ENCODE peak calls at places on chromosomes 1 and 21, in five cellular contexts. X, R, S, U and O are unnamed samples.

GRCh38 chr1:228087771-228088251 is 5.3 kb downstream of the ARF1 start:
- DNase-seq in X (no peak), R (no peak), U (no peak), S (no peak), O (no peak)

GRCh38 chr1:171090604-171091003 is at the start of gene FMO3:
- DNase-seq in X (no peak), U (no peak), S (no peak), R (no peak), O (no peak)

GRCh38 chr21:43188712-43189151 is 19.9 kb downstream of the CRYAA start:
- DNase-seq in U (peak), S (no peak), R (no peak), X (no peak), O (peak)

GRCh38 chr1:35049116-35049515 is 17.4 kb upstream of the ZMYM6 start:
- DNase-seq in S (no peak), X (no peak), R (no peak), U (no peak), O (no peak)

GRCh38 chr1:7783178-7783711 is 846 bp upstream of the PER3 start:
- DNase-seq in S (peak), R (peak), U (peak), X (no peak), O (no peak)

GRCh38 chr21:39124852-39125251 is 58.4 kb downstream of the PSMG1 start:
- DNase-seq in X (no peak), R (peak), U (no peak), S (no peak), O (no peak)

GRCh38 chr21:39082656-39083376 is 100.4 kb downstream of the PSMG1 start:
- DNase-seq in R (no peak), U (peak), S (no peak), X (no peak), O (peak)

GRCh38 chr21:38376235-38376634 is 119.4 kb downstream of the KCNJ15 start:
- DNase-seq in X (no peak), S (no peak), R (peak), U (no peak), O (no peak)

GRCh38 chr1:67189953-67190352 is 23.7 kb downstream of the IL23R start:
- DNase-seq in S (no peak), X (no peak), U (no peak), R (no peak), O (no peak)

GRCh38 chr1:245673920-245674414 is 519.2 kb downstream of the KIF26B start:
- DNase-seq in X (no peak), U (no peak), S (peak), R (no peak), O (no peak)

GRCh38 chr1:80181418-80181817 is 1174.9 kb upstream of the ADGRL4 start:
- DNase-seq in X (no peak), S (no peak), R (no peak), U (no peak), O (no peak)

GRCh38 chr1:9473032-9473792 is 66.1 kb upstream of the SLC25A33 start:
- DNase-seq in R (peak), S (no peak), X (no peak), U (peak), O (no peak)

GRCh38 chr1:30706528-30706927 is 16.9 kb downstream of the MATN1 start:
- DNase-seq in R (peak), X (no peak), U (peak), S (no peak), O (no peak)

GRCh38 chr1:88920845-88921244 is 29.5 kb upstream of the GTF2B start:
- DNase-seq in R (no peak), S (no peak), X (no peak), U (no peak), O (no peak)

GRCh38 chr1:231817813-231818212 is 191.2 kb downstream of the DISC1 start:
- DNase-seq in S (no peak), X (no peak), R (no peak), U (no peak), O (no peak)

GRCh38 chr1:47647327-47647845 is 209.5 kb downstream of the FOXD2 start:
- DNase-seq in X (no peak), R (no peak), U (no peak), S (no peak), O (no peak)

GRCh38 chr1:29645586-29645985 is 409.3 kb downstream of the PTPRU start:
- DNase-seq in U (no peak), X (no peak), S (no peak), R (no peak), O (no peak)

GRCh38 chr21:45137612-45137937 is 63.2 kb downstream of the ADARB1 start:
- DNase-seq in X (no peak), U (no peak), S (no peak), R (no peak), O (no peak)

GRCh38 chr1:78237364-78237916 is 191.7 kb downstream of the GIPC2 start:
- DNase-seq in U (peak), S (no peak), X (no peak), R (no peak), O (peak)

GRCh38 chr1:209584186-209584776 is 767 bp downstream of the CAMK1G start:
- DNase-seq in X (no peak), U (no peak), R (no peak), S (no peak), O (no peak)

GRCh38 chr1:37429038-37429437 is 45.3 kb upstream of the ZC3H12A start:
- DNase-seq in U (no peak), X (no peak), S (no peak), R (no peak), O (no peak)

DNA sequence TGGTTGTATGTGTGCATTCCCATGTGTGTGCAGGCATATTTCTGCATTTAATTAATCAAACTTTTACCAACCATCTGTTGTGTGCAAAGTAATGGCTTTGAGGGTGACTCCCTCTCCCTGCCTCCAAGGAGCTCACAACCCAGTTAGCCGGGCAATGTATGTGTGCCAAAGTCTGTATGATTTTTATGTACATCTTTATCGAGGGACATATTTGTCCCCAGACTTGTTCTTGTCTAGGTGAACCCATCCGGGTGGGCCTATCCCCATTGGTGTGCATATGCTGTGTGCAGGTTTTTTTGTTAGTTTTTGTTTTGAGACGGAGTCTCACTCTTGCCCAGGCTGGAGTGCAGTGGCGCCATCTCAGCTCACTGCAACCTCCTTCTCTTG is 1.8 kb downstream of the SYTL1 start:
- DNase-seq in U (no peak), R (no peak), S (no peak), X (no peak), O (no peak)
- H3K4me3 ChIP-seq in U (peak), R (no peak), S (peak), X (peak), O (peak)

DNA sequence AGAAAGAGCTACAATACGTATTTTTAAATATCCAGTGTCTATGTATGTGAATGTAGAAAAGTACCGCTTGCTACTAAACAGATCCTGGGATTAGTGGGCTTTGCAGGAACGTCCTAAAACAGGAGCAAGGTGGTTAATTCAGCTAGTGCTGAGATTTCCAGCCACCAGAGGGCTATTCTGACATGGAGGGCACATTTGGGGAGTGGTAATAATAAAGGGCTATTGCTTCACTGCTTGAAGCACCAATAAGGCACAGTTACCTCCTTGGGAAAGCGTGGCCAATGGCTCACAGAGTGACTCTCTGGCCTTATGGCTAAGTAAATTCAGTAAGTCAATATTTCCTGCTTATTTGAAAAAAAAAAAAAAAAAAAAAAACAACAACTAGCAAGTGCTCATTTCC is 152.4 kb downstream of the GABPA start:
- DNase-seq in S (no peak), R (no peak), X (no peak), U (no peak), O (no peak)
- TF ChIP-seq CTCF in S (peak), R (no peak), X (no peak), U (no peak), O (peak)

DNA sequence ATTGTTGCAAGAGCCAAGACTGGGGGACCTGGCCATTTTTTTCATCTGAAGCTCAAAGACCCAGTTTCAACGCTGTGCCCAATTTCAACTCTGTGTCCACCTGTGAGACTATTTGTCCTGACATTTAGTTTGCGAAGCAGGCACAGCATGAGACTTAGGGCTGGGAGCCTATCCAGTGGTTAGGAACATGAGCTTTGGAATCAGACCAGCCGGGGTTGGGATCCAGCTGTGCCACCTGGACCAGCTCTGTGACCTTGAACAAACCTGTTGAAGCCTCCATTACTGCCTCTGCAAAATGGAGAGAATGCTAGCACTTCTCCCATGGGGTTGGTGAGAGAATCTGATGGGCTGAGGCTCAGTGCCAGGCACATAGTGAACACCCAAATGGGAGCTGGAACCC is 206.1 kb upstream of the TMEM51 start:
- DNase-seq in R (no peak), U (no peak), X (no peak), S (no peak), O (peak)
- H3K4me3 ChIP-seq in R (no peak), U (no peak), X (no peak), S (no peak), O (no peak)

DNA sequence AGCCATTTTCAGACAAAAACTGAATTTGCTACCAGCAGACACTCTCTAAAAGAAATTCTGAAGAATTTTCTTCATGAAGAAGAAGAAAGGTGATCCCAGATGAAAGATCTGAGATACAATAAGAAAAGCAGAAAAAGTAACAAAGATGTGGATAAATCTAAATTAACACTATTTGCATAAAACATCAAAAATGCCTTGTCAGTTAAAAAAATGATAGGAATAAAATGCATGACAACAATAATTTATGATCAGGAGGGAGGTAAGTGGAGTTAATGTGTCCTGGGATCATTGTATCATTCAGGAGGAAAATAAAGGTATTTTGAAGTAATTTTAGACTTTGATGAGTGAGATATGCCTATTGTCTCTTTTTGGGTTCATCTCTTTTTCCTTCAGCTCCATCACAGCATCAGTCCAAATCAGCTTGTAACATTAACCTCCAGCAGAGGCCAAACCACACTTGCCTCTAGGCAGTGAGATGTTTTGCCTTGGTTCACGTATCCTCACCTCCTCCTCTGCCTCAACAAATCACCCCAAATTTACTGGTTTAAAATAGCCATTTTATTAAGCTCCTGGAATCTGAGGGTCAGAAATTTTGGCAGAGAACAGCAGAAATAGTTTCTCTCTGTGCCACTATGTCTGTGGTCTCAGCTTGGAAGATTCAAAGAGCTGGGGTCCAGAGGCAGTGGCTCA is 76.9 kb upstream of the HIVEP3 start:
- DNase-seq in S (no peak), R (no peak), X (no peak), U (no peak), O (no peak)
- TF ChIP-seq CTCF in S (no peak), R (no peak), X (no peak), U (no peak), O (no peak)

GRCh38 chr1:203099760-203100159 is 13.9 kb upstream of the MYOG start:
- DNase-seq in R (peak), S (no peak), U (peak), X (no peak), O (no peak)

GRCh38 chr1:203100163-203100867 is 14.5 kb upstream of the MYOG start:
- DNase-seq in R (peak), U (peak), X (no peak), S (no peak), O (no peak)

GRCh38 chr1:203104789-203105188 is 19.0 kb upstream of the MYOG start:
- DNase-seq in U (no peak), S (no peak), X (no peak), R (no peak), O (no peak)

GRCh38 chr1:203104096-203104495 is 18.3 kb upstream of the MYOG start:
- DNase-seq in U (no peak), S (no peak), X (no peak), R (no peak), O (no peak)

GRCh38 chr1:203103201-203103600 is 17.4 kb upstream of the MYOG start:
- DNase-seq in U (peak), X (no peak), S (no peak), R (peak), O (no peak)
- H3K4me3 ChIP-seq in U (no peak), X (no peak), S (no peak), R (no peak), O (no peak)

GRCh38 chr1:214662386-214662785 is 59.4 kb downstream of the CENPF start:
- DNase-seq in X (no peak), U (no peak), R (no peak), S (no peak), O (no peak)

GRCh38 chr1:214660190-214660589 is 57.2 kb downstream of the CENPF start:
- DNase-seq in X (no peak), R (no peak), S (no peak), U (no peak), O (no peak)

GRCh38 chr1:214658175-214658574 is 55.2 kb downstream of the CENPF start:
- DNase-seq in X (no peak), U (no peak), S (no peak), R (no peak), O (no peak)

GRCh38 chr1:214658785-214659184 is 55.8 kb downstream of the CENPF start:
- DNase-seq in X (no peak), R (no peak), U (no peak), S (no peak), O (no peak)

GRCh38 chr1:214660900-214661299 is 57.9 kb downstream of the CENPF start:
- DNase-seq in S (no peak), X (no peak), U (peak), R (no peak), O (no peak)
- TF ChIP-seq CTCF in S (no peak), X (no peak), U (peak), R (peak), O (peak)

GRCh38 chr1:153790282-153790995 is 15.2 kb downstream of the SLC27A3 start:
- DNase-seq in R (peak), S (no peak), U (peak), X (no peak), O (no peak)
- H3K4me3 ChIP-seq in R (peak), S (peak), U (peak), X (no peak), O (no peak)

GRCh38 chr1:85824066-85824835 is 116.0 kb upstream of the ZNHIT6 start:
- DNase-seq in R (no peak), X (no peak), S (no peak), U (no peak), O (no peak)
- TF ChIP-seq CTCF in R (no peak), X (no peak), S (no peak), U (no peak), O (peak)

DNA sequence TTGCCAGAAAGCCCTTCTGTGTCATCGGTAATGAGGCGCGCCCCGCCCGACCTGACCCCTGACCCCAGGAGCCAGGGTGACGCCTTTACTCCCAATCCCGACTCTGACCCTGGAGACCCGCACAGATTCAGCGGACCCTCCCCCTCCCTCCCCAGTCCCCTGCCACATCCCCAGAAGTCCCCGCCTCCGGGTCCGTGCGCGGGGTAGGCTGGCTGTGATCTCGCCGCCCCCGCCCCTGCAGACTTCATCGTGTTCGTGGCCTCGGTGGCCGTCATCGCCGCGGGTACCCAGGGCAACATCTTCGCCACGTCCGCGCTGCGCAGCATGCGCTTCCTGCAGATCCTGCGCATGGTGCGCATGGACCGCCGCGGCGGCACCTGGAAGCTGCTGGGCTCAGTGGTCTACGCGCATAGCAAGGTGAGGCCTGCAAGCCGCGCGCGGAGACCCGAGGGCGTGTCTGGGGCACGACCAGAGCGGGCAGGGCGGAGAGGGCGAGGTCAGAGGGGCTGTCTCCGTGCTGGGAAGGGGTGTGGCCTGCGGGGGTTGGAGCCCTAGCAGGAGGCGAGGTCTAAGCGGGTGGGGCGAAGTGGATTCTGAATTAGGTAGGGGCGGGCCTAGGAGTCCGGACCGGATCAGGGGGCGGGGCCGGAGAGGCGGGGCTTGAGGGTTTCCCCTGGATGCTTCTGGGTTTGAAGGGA is 34.8 kb downstream of the KCNQ4 start:
- DNase-seq in X (peak), R (no peak), U (peak), S (peak), O (no peak)
- H3K4me3 ChIP-seq in X (peak), R (peak), U (peak), S (peak), O (no peak)

GRCh38 chr1:3066250-3066711 is 2.7 kb upstream of the PRDM16 start:
- DNase-seq in U (peak), S (no peak), X (no peak), R (no peak), O (no peak)
- TF ChIP-seq CTCF in U (peak), S (no peak), X (no peak), R (peak), O (peak)